ENCODE peak calls at places on chromosomes 7 and 10, in five cellular contexts. M, V, R, W and Y are unnamed samples.
A peak's percentile ranks its signal among the peaks of the same experiment; 100 is the strongest.

GRCh38 chr7:143263266-143264195 is at the start of gene GSTK1:
- DNase-seq in M (peak; percentile 81), V (peak; percentile 75), R (peak; percentile 67), W (peak; percentile 89), Y (peak; percentile 89)

GRCh38 chr7:4282434-4283223 is 399.5 kb upstream of the FOXK1 start:
- DNase-seq in M (no peak), V (no peak), R (peak; percentile 74), W (no peak), Y (no peak)

GRCh38 chr10:6878067-6878412 is 298.0 kb upstream of the PRKCQ start:
- DNase-seq in M (no peak), V (peak; percentile 14), R (no peak), W (no peak), Y (no peak)

GRCh38 chr7:36945612-36946400 is 221.5 kb upstream of the AOAH start:
- DNase-seq in M (no peak), V (peak; percentile 68), R (no peak), W (peak; percentile 43), Y (no peak)

GRCh38 chr7:2876031-2876862 is 32.1 kb upstream of the GNA12 start:
- DNase-seq in M (no peak), V (no peak), R (no peak), W (no peak), Y (no peak)

GRCh38 chr7:97503367-97504094 is 228.4 kb upstream of the TAC1 start:
- DNase-seq in M (no peak), V (no peak), R (no peak), W (no peak), Y (no peak)

GRCh38 chr7:106773228-106773627 is 91.9 kb upstream of the PIK3CG start:
- DNase-seq in M (no peak), V (no peak), R (peak; percentile 72), W (no peak), Y (no peak)

GRCh38 chr10:70672165-70672992 is at the start of gene ADAMTS14:
- DNase-seq in M (peak; percentile 35), V (peak; percentile 54), R (peak; percentile 16), W (peak; percentile 19), Y (no peak)

GRCh38 chr7:7641129-7641663 is 644 bp downstream of the UMAD1 start:
- DNase-seq in M (peak; percentile 23), V (peak; percentile 80), R (peak; percentile 68), W (peak; percentile 11), Y (no peak)

GRCh38 chr10:79073784-79074432 is 5.1 kb downstream of the ZMIZ1 start:
- DNase-seq in M (peak; percentile 70), V (peak; percentile 33), R (no peak), W (peak; percentile 84), Y (no peak)

GRCh38 chr7:2645274-2645868 is 13.6 kb downstream of the TTYH3 start:
- DNase-seq in M (no peak), V (no peak), R (peak; percentile 29), W (no peak), Y (peak; percentile 74)

GRCh38 chr10:6054884-6055283 is 7.3 kb downstream of the IL2RA start:
- DNase-seq in M (no peak), V (no peak), R (no peak), W (no peak), Y (peak; percentile 2)

GRCh38 chr10:68594405-68594804 is 34.3 kb downstream of the TET1 start:
- DNase-seq in M (no peak), V (no peak), R (no peak), W (no peak), Y (no peak)

GRCh38 chr10:62413652-62414051 is 39.5 kb downstream of the ZNF365 start:
- DNase-seq in M (no peak), V (no peak), R (no peak), W (no peak), Y (no peak)

GRCh38 chr7:157041514-157042277 is 31.2 kb upstream of the MNX1 start:
- DNase-seq in M (no peak), V (no peak), R (no peak), W (no peak), Y (no peak)

GRCh38 chr10:124928545-124928944 is 13.4 kb upstream of the ZRANB1 start:
- DNase-seq in M (no peak), V (no peak), R (no peak), W (no peak), Y (no peak)

GRCh38 chr10:89954787-89955566 is 253.6 kb downstream of the KIF20B start:
- DNase-seq in M (no peak), V (no peak), R (peak; percentile 16), W (no peak), Y (no peak)

GRCh38 chr7:8217200-8218068 is 44.5 kb downstream of the ICA1 start:
- DNase-seq in M (no peak), V (peak; percentile 92), R (peak; percentile 66), W (no peak), Y (peak; percentile 17)

GRCh38 chr7:119377-120163 is 72.8 kb upstream of the FAM20C start:
- DNase-seq in M (no peak), V (peak; percentile 19), R (no peak), W (peak; percentile 41), Y (no peak)

GRCh38 chr10:126331101-126331500 is 57.2 kb downstream of the ADAM12 start:
- DNase-seq in M (no peak), V (no peak), R (no peak), W (no peak), Y (no peak)

GRCh38 chr7:80807166-80807900 is 111.5 kb downstream of the SEMA3C start:
- DNase-seq in M (no peak), V (peak; percentile 16), R (no peak), W (no peak), Y (no peak)

GRCh38 chr7:11466517-11467105 is 365.4 kb downstream of the THSD7A start:
- DNase-seq in M (no peak), V (no peak), R (no peak), W (no peak), Y (no peak)

GRCh38 chr10:119441151-119441821 is 101.2 kb downstream of the RGS10 start:
- DNase-seq in M (peak; percentile 72), V (no peak), R (no peak), W (no peak), Y (no peak)

GRCh38 chr7:86643478-86644281 is at the start of gene GRM3:
- DNase-seq in M (peak; percentile 13), V (peak; percentile 77), R (no peak), W (no peak), Y (no peak)

GRCh38 chr7:142303650-142304049 is 45.8 kb upstream of the PRSS58 start:
- DNase-seq in M (no peak), V (peak; percentile 80), R (no peak), W (no peak), Y (no peak)

GRCh38 chr10:72013202-72013945 is 49.2 kb downstream of the CHST3 start:
- DNase-seq in M (no peak), V (no peak), R (no peak), W (no peak), Y (no peak)

GRCh38 chr10:23478570-23478969 is 39.7 kb downstream of the OTUD1 start:
- DNase-seq in M (no peak), V (no peak), R (no peak), W (no peak), Y (no peak)